ENCODE peak calls at places on chromosomes 6 and 20, in nine cellular contexts. H, N, X, D, E, F, B, M and V are unnamed samples.

GRCh38 chr6:3887150-3887700 is 38.1 kb downstream of the FAM50B start:
- DNase-seq in H (no peak), N (peak), X (no peak), D (peak), E (no peak), F (no peak), B (peak), M (no peak), V (no peak)

GRCh38 chr20:8689337-8689736 is 379.6 kb upstream of the PLCB4 start:
- DNase-seq in H (no peak), N (no peak), X (no peak), D (no peak), E (no peak), F (no peak), B (no peak), M (no peak), V (no peak)

GRCh38 chr6:138590796-138591709 is 91.8 kb upstream of the NHSL1 start:
- DNase-seq in H (no peak), N (peak), X (no peak), D (peak), E (peak), F (no peak), B (peak), M (peak), V (peak)

GRCh38 chr6:47076422-47077344 is 34.6 kb upstream of the ADGRF1 start:
- DNase-seq in H (no peak), N (no peak), X (no peak), D (peak), E (no peak), F (no peak), B (no peak), M (no peak), V (no peak)

GRCh38 chr6:121620002-121620740 is 184.7 kb downstream of the GJA1 start:
- DNase-seq in H (no peak), N (no peak), X (no peak), D (peak), E (no peak), F (no peak), B (no peak), M (no peak), V (no peak)

GRCh38 chr6:166502453-166502852 is 84.0 kb downstream of the RAMACL start:
- DNase-seq in H (no peak), N (no peak), X (no peak), D (no peak), E (no peak), F (no peak), B (no peak), M (no peak), V (no peak)

GRCh38 chr6:130426078-130426726 is 60.4 kb downstream of the TMEM200A start:
- DNase-seq in H (no peak), N (peak), X (no peak), D (peak), E (no peak), F (no peak), B (no peak), M (no peak), V (no peak)

GRCh38 chr20:1941226-1941625 is 46.0 kb downstream of the SIRPA start:
- DNase-seq in H (no peak), N (no peak), X (no peak), D (no peak), E (no peak), F (no peak), B (no peak), M (no peak), V (no peak)

GRCh38 chr6:30483677-30484279 is 5.5 kb upstream of the HLA-E start:
- DNase-seq in H (no peak), N (peak), X (no peak), D (peak), E (no peak), F (no peak), B (peak), M (peak), V (no peak)

GRCh38 chr20:47265984-47266383 is 90.5 kb downstream of the ZMYND8 start:
- DNase-seq in H (no peak), N (no peak), X (no peak), D (no peak), E (no peak), F (no peak), B (no peak), M (no peak), V (no peak)

GRCh38 chr6:10720229-10720959 is 2.5 kb upstream of the TMEM14C start:
- DNase-seq in H (peak), N (no peak), X (no peak), D (peak), E (peak), F (no peak), B (no peak), M (no peak), V (peak)

GRCh38 chr6:122696853-122697252 is 82.7 kb upstream of the FABP7 start:
- DNase-seq in H (no peak), N (peak), X (no peak), D (no peak), E (no peak), F (no peak), B (peak), M (no peak), V (no peak)

GRCh38 chr6:41719796-41720620 is 15.4 kb downstream of the TFEB start:
- DNase-seq in H (no peak), N (no peak), X (no peak), D (no peak), E (no peak), F (no peak), B (no peak), M (no peak), V (no peak)

GRCh38 chr6:159042824-159043181 is 2.0 kb downstream of the TAGAP start:
- DNase-seq in H (no peak), N (no peak), X (no peak), D (no peak), E (no peak), F (no peak), B (no peak), M (no peak), V (no peak)
- TF ChIP-seq CTCF in H (peak), N (no peak), X (no peak), D (no peak), E (no peak), F (no peak), B (peak), M (no peak), V (peak)

DNA sequence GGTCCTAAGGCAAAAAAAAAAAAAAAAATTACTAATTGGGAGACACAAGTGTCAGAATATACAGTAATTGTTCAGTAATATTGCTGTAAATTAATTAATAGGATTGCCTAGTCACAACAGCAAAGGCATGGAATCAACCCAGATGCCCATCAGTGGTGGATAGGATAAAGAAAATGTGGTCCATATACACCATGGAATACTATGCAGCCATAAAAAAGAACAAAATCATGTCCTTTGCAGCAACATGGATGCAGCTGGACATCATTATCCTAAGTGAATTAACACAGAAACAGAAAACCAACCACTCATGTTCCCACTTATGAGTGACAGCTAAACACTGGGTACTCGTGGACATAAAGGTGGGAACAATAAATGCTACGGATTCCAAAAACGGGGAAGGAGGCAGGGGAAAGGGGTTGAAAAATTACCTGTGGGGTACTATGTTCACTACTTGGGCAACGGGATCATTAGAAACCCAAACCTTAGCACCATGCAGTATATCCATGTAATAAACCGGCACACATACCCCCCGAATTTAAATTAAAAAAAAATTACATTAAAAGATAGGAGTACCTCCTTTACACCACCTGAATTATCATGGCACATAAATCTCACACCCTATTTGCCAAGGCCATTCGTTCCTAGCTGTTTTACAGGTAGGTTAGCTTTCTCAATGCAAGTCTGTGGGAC is 689 bp upstream of the PFDN4 start:
- DNase-seq in H (no peak), N (no peak), X (no peak), D (no peak), E (no peak), F (no peak), B (no peak), M (no peak), V (no peak)
- H3K4me3 ChIP-seq in H (peak), N (peak), X (peak), D (peak), E (peak), F (no peak), B (peak), M (peak), V (peak)

GRCh38 chr20:53827996-53828672 is 234.5 kb upstream of the ZNF217 start:
- DNase-seq in H (no peak), N (peak), X (no peak), D (peak), E (no peak), F (peak), B (peak), M (no peak), V (no peak)

GRCh38 chr20:53829086-53829703 is 235.6 kb upstream of the ZNF217 start:
- DNase-seq in H (no peak), N (peak), X (no peak), D (peak), E (no peak), F (peak), B (peak), M (no peak), V (no peak)

GRCh38 chr20:53827292-53827995 is 233.8 kb upstream of the ZNF217 start:
- DNase-seq in H (no peak), N (no peak), X (no peak), D (no peak), E (no peak), F (no peak), B (no peak), M (no peak), V (no peak)

GRCh38 chr20:53829706-53830521 is 236.3 kb upstream of the ZNF217 start:
- DNase-seq in H (no peak), N (peak), X (no peak), D (peak), E (peak), F (no peak), B (peak), M (no peak), V (no peak)

DNA sequence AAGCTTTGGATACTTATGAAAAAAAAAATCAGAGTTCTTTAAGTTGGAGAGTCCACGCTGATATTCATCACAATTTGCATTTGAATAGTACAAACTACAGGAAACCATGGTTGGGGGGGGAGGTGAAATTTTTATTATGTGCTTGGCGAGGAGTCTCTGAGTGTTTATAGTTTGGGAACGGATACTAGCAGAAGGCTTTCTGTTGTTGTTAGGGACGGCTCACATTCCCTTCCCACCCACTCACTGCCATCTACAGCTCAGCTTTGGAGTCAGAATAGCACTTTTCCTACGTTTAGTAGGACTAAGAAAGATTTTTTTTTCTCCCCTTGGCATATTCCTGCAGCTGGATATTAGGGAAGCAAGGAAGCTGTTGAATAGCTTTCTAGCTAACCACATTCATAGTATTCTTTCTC is 235.0 kb upstream of the ZNF217 start:
- DNase-seq in H (no peak), N (peak), X (no peak), D (peak), E (no peak), F (peak), B (peak), M (peak), V (no peak)
- TF ChIP-seq CTCF in H (no peak), N (peak), X (no peak), D (peak), E (no peak), F (peak), B (peak), M (no peak), V (no peak)

GRCh38 chr6:36353411-36353915 is 16.8 kb upstream of the BNIP5 start:
- DNase-seq in H (no peak), N (no peak), X (no peak), D (peak), E (no peak), F (no peak), B (no peak), M (no peak), V (no peak)
- H3K4me3 ChIP-seq in H (no peak), N (no peak), X (no peak), D (no peak), E (no peak), F (no peak), B (no peak), M (no peak), V (no peak)

GRCh38 chr6:52694404-52694803 is 23.5 kb downstream of the TMEM14A start:
- DNase-seq in H (no peak), N (no peak), X (no peak), D (no peak), E (no peak), F (no peak), B (no peak), M (no peak), V (no peak)

GRCh38 chr6:52693777-52694176 is 22.9 kb downstream of the TMEM14A start:
- DNase-seq in H (no peak), N (no peak), X (no peak), D (no peak), E (no peak), F (no peak), B (no peak), M (no peak), V (no peak)

GRCh38 chr6:52696418-52696817 is 25.5 kb downstream of the TMEM14A start:
- DNase-seq in H (no peak), N (no peak), X (no peak), D (no peak), E (no peak), F (no peak), B (no peak), M (no peak), V (no peak)

DNA sequence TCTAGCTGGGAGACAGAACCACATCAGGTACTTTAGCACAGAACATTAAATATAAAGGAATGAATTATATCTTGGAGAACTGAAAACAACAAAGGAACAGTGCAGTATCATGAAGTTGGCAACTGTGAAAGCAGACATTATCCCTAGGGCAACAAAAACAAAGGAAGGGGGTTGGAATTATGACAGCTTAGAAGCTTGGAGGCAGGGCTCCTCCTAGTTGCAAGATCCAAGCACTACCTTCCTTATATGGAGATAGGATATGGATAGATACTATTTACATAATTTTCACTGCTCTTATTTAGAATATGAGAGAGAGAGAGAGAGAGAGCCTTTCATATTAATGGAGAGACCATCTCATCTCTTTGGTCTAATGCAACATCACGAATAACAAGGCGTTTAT is 27.0 kb downstream of the TMEM14A start:
- DNase-seq in H (no peak), N (no peak), X (no peak), D (no peak), E (no peak), F (no peak), B (peak), M (no peak), V (no peak)
- TF ChIP-seq CTCF in H (no peak), N (peak), X (no peak), D (no peak), E (no peak), F (no peak), B (no peak), M (peak), V (no peak)

GRCh38 chr6:50600280-50600679 is 113.0 kb upstream of the TFAP2D start:
- DNase-seq in H (no peak), N (no peak), X (no peak), D (no peak), E (no peak), F (no peak), B (no peak), M (no peak), V (no peak)
- H3K4me3 ChIP-seq in H (no peak), N (no peak), X (no peak), D (no peak), E (no peak), F (no peak), B (no peak), M (no peak), V (no peak)

GRCh38 chr6:132128424-132128823 is 177.3 kb upstream of the CCN2 start:
- DNase-seq in H (no peak), N (no peak), X (no peak), D (peak), E (no peak), F (no peak), B (no peak), M (no peak), V (no peak)

GRCh38 chr6:132131777-132132176 is 180.6 kb upstream of the CCN2 start:
- DNase-seq in H (no peak), N (peak), X (peak), D (peak), E (no peak), F (peak), B (peak), M (peak), V (no peak)

GRCh38 chr6:132132420-132132819 is 181.2 kb upstream of the CCN2 start:
- DNase-seq in H (no peak), N (peak), X (no peak), D (no peak), E (no peak), F (no peak), B (no peak), M (peak), V (no peak)

GRCh38 chr6:132131351-132131750 is 180.2 kb upstream of the CCN2 start:
- DNase-seq in H (no peak), N (no peak), X (no peak), D (peak), E (no peak), F (no peak), B (no peak), M (no peak), V (no peak)

DNA sequence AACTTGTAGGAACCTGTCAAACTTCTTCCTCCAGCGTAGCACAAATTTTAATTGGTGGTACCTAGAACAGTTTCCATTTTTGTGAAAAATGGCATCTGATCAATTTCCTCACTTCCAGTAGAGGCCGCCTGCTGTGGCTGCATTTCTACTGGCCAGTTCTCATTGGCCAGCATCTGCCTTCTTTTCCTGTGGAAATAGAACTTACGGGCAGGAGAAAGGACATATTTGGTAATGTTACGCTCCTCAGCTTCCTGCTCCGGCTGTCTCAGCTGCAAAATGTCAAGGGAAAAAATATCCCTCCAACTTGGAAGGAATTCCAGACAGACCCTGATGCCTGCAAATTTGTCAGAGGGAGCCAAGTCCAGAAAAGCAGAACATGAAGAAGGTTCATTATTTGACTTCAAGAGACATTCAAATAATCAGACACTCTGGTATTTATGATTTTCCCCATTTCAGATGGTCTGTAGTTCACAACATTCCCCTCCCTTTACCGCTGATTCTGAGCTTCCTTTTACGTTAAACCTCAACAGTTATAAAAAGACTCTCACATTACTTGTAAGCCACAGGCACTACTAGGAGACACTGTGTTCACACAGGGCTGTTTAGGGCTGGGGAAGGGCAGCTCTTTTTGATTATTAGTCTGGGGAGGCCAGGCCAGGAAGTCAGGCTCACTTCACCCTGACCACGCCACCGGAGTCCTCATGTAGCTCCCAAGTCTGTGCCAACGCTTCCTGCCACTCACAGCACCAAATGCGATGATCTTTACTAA is 179.5 kb upstream of the CCN2 start:
- DNase-seq in H (peak), N (peak), X (peak), D (peak), E (no peak), F (no peak), B (no peak), M (no peak), V (no peak)
- TF ChIP-seq CTCF in H (no peak), N (peak), X (no peak), D (no peak), E (no peak), F (no peak), B (no peak), M (no peak), V (no peak)

GRCh38 chr20:38805502-38805957 is at the start of gene PPP1R16B:
- DNase-seq in H (peak), N (no peak), X (no peak), D (no peak), E (peak), F (no peak), B (no peak), M (peak), V (peak)

GRCh38 chr20:38806855-38807655 is 1.6 kb downstream of the PPP1R16B start:
- DNase-seq in H (peak), N (no peak), X (no peak), D (no peak), E (peak), F (no peak), B (no peak), M (peak), V (peak)

GRCh38 chr20:38804682-38805501 is 605 bp upstream of the PPP1R16B start:
- DNase-seq in H (peak), N (no peak), X (no peak), D (no peak), E (peak), F (no peak), B (no peak), M (peak), V (peak)

GRCh38 chr20:38805958-38806854 is 709 bp downstream of the PPP1R16B start:
- DNase-seq in H (peak), N (no peak), X (no peak), D (no peak), E (peak), F (no peak), B (no peak), M (peak), V (peak)

GRCh38 chr20:38804243-38804642 is 1.3 kb upstream of the PPP1R16B start:
- DNase-seq in H (no peak), N (no peak), X (no peak), D (no peak), E (no peak), F (no peak), B (no peak), M (peak), V (no peak)
- H3K4me3 ChIP-seq in H (no peak), N (no peak), X (no peak), D (no peak), E (no peak), F (no peak), B (no peak), M (peak), V (peak)

GRCh38 chr20:64225166-64225595 is 30.4 kb upstream of the PCMTD2 start:
- DNase-seq in H (no peak), N (no peak), X (no peak), D (no peak), E (no peak), F (no peak), B (no peak), M (no peak), V (no peak)

GRCh38 chr20:64224344-64225165 is 31.0 kb upstream of the PCMTD2 start:
- DNase-seq in H (no peak), N (peak), X (no peak), D (peak), E (no peak), F (peak), B (no peak), M (no peak), V (no peak)

GRCh38 chr20:64222273-64222672 is 33.3 kb upstream of the PCMTD2 start:
- DNase-seq in H (no peak), N (no peak), X (no peak), D (no peak), E (no peak), F (no peak), B (no peak), M (no peak), V (no peak)

GRCh38 chr20:64222851-64223525 is 32.6 kb upstream of the PCMTD2 start:
- DNase-seq in H (no peak), N (no peak), X (no peak), D (no peak), E (no peak), F (no peak), B (no peak), M (no peak), V (no peak)

GRCh38 chr20:64223526-64224067 is 32.0 kb upstream of the PCMTD2 start:
- DNase-seq in H (no peak), N (no peak), X (no peak), D (peak), E (no peak), F (no peak), B (no peak), M (peak), V (no peak)
- TF ChIP-seq CTCF in H (no peak), N (peak), X (no peak), D (peak), E (no peak), F (peak), B (no peak), M (peak), V (no peak)

GRCh38 chr6:127834136-127834535 is 66.7 kb downstream of the THEMIS start:
- DNase-seq in H (no peak), N (no peak), X (no peak), D (no peak), E (no peak), F (no peak), B (no peak), M (no peak), V (no peak)
- H3K4me3 ChIP-seq in H (no peak), N (no peak), X (no peak), D (no peak), E (no peak), F (no peak), B (no peak), M (no peak), V (no peak)